ENCODE peak calls at places on chromosomes 6 and 20, in ten cellular contexts. A is NCI-H69, N is esophagus squamous epithelium, L is GM23338, Y is cardiac fibroblast, J is 8988T, O is GM23248, V is neural crest cell, P is iris pigment epithelial cell, R is activated T-helper 1 cell treated with Interleukin-2 at 50 U/mL for 16 hours. X is an unnamed sample.
A peak's percentile ranks its signal among the peaks of the same experiment; 100 is the strongest.

GRCh38 chr6:70538364-70538763 is 28.4 kb upstream of the SDHAF4 start:
- DNase-seq in O (no peak), J (no peak), L (no peak), R (no peak), P (no peak), A (no peak), Y (no peak), N (no peak), V (no peak), X (no peak)

GRCh38 chr6:32947552-32948465 is 5.1 kb downstream of the HLA-DMA start:
- DNase-seq in O (peak; percentile 51), V (no peak), N (no peak), J (no peak), A (peak; percentile 71), P (peak; percentile 36), R (peak; percentile 26), L (peak; percentile 86), Y (peak; percentile 43), X (no peak)

GRCh38 chr20:18272451-18272850 is 15.9 kb upstream of the ZNF133 start:
- DNase-seq in N (no peak), O (peak; percentile 51), V (no peak), Y (peak; percentile 20), R (no peak), A (peak; percentile 37), L (peak; percentile 40), P (peak; percentile 29), J (no peak), X (no peak)

GRCh38 chr20:20130399-20130798 is 78.1 kb downstream of the CFAP61 start:
- DNase-seq in P (peak; percentile 3), V (no peak), A (peak; percentile 91), O (peak; percentile 13), N (no peak), L (peak; percentile 70), Y (no peak), R (no peak), J (no peak), X (no peak)

GRCh38 chr20:16392346-16392745 is 180.9 kb downstream of the KIF16B start:
- DNase-seq in A (no peak), Y (no peak), R (no peak), P (no peak), L (no peak), O (no peak), V (no peak), J (no peak), N (no peak), X (peak; percentile 26)

GRCh38 chr20:47765715-47766594 is 19.3 kb downstream of the SULF2 start:
- DNase-seq in O (peak; percentile 7), R (no peak), Y (peak; percentile 32), A (peak; percentile 4), P (peak; percentile 20), L (peak; percentile 73), J (no peak), V (no peak), N (no peak), X (no peak)

GRCh38 chr6:36735110-36735971 is 37.7 kb downstream of the RAB44 start:
- DNase-seq in N (no peak), Y (peak; percentile 97), A (peak; percentile 54), V (no peak), P (peak; percentile 97), O (peak; percentile 96), L (peak; percentile 52), R (no peak), J (no peak), X (peak; percentile 68)

GRCh38 chr6:17086469-17086868 is 15.4 kb upstream of the STMND1 start:
- DNase-seq in N (no peak), O (peak; percentile 81), V (peak; percentile 28), L (peak; percentile 68), R (no peak), A (peak; percentile 90), J (no peak), Y (peak; percentile 82), P (peak; percentile 68), X (no peak)

GRCh38 chr6:10884245-10884972 is 2.4 kb upstream of the SYCP2L start:
- DNase-seq in A (no peak), O (no peak), L (peak; percentile 79), R (no peak), J (no peak), P (no peak), Y (no peak), V (no peak), N (no peak), X (no peak)

GRCh38 chr6:14676084-14676483 is 558.5 kb downstream of the CD83 start:
- DNase-seq in P (peak; percentile 28), O (peak; percentile 77), N (no peak), J (no peak), L (no peak), Y (peak; percentile 25), R (no peak), V (no peak), A (no peak), X (no peak)

GRCh38 chr6:27026361-27026760 is 221.1 kb upstream of the PRSS16 start:
- DNase-seq in R (no peak), Y (no peak), O (no peak), N (no peak), L (no peak), A (no peak), J (no peak), P (no peak), V (no peak), X (no peak)

GRCh38 chr6:139627091-139627490 is 252.6 kb upstream of the CITED2 start:
- DNase-seq in O (no peak), L (peak; percentile 71), P (no peak), V (no peak), Y (no peak), N (no peak), J (no peak), R (no peak), A (no peak), X (no peak)

GRCh38 chr20:2798814-2799213 is 1.6 kb downstream of the CPXM1 start:
- DNase-seq in N (no peak), V (no peak), A (no peak), J (peak; percentile 55), L (peak; percentile 45), O (peak; percentile 36), R (no peak), P (peak; percentile 39), Y (no peak), X (peak; percentile 36)

GRCh38 chr6:39088331-39088730 is 26.7 kb downstream of the SAYSD1 start:
- DNase-seq in P (peak; percentile 47), L (peak; percentile 94), N (no peak), R (no peak), Y (peak; percentile 80), A (peak; percentile 6), O (peak; percentile 62), J (no peak), V (peak; percentile 33), X (no peak)

GRCh38 chr6:39137235-39137634 is 22.2 kb upstream of the SAYSD1 start:
- DNase-seq in P (peak; percentile 21), V (peak; percentile 63), N (no peak), Y (peak; percentile 43), O (peak; percentile 56), J (no peak), A (no peak), L (peak; percentile 92), R (no peak), X (peak; percentile 12)

GRCh38 chr6:13355043-13355945 is 27.0 kb upstream of the TBC1D7 start:
- DNase-seq in L (no peak), P (peak; percentile 98), R (no peak), A (no peak), O (peak; percentile 96), J (no peak), Y (peak; percentile 94), N (no peak), V (no peak), X (no peak)

GRCh38 chr20:31485450-31486339 is 10.6 kb downstream of the REM1 start:
- DNase-seq in A (no peak), J (no peak), N (no peak), Y (peak; percentile 92), P (peak; percentile 71), V (no peak), O (peak; percentile 58), L (peak; percentile 80), R (no peak), X (no peak)

GRCh38 chr6:128519931-128520435 is 416 bp downstream of the PTPRK start:
- DNase-seq in A (peak; percentile 93), O (peak; percentile 79), J (peak; percentile 24), N (no peak), V (no peak), L (peak; percentile 61), Y (no peak), R (peak; percentile 5), P (peak; percentile 70), X (no peak)

GRCh38 chr20:41224281-41224680 is 86.9 kb downstream of the PLCG1 start:
- DNase-seq in R (no peak), A (no peak), J (no peak), O (no peak), P (no peak), Y (no peak), L (no peak), N (no peak), V (no peak), X (no peak)

GRCh38 chr6:78561015-78561414 is 306.3 kb upstream of the IRAK1BP1 start:
- DNase-seq in A (no peak), O (no peak), L (no peak), P (peak; percentile 58), N (no peak), Y (no peak), J (no peak), V (no peak), R (no peak), X (no peak)

GRCh38 chr6:36927114-36927513 is 27.4 kb upstream of the PI16 start:
- DNase-seq in N (no peak), Y (no peak), P (no peak), A (no peak), R (no peak), J (no peak), V (no peak), O (no peak), L (no peak), X (no peak)